ENCODE peak calls at places on chromosomes 4 and X, in nine cellular contexts. One of them, this sample, is unnamed.

GRCh38 chrX:131068945-131069719 is 11.0 kb downstream of the ARHGAP36 start:
- DNase-seq in NCI-H774: peak
- DNase-seq in stimulated activated CD8-positive, alpha-beta memory T cell treated with anti-CD3 and anti-CD28 coated beads, Interleukin-15, amount 100 ng/mL, for 24 hours: no peak
- DNase-seq in AG09309: no peak
- DNase-seq in uterus: no peak
- DNase-seq in HT-29: no peak
- DNase-seq in lower lobe of right lung: no peak
- DNase-seq in HTR-8/SVneo: peak
- DNase-seq in IMR-90: no peak
- DNase-seq in this sample: peak

GRCh38 chr4:3263053-3263958 is 14.3 kb downstream of the MSANTD1 start:
- DNase-seq in uterus: no peak
- DNase-seq in lower lobe of right lung: no peak
- DNase-seq in AG09309: no peak
- DNase-seq in IMR-90: no peak
- DNase-seq in NCI-H774: no peak
- DNase-seq in HT-29: no peak
- DNase-seq in stimulated activated CD8-positive, alpha-beta memory T cell treated with anti-CD3 and anti-CD28 coated beads, Interleukin-15, amount 100 ng/mL, for 24 hours: no peak
- DNase-seq in HTR-8/SVneo: no peak
- DNase-seq in this sample: no peak

GRCh38 chrX:67613366-67613765 is 69.5 kb downstream of the AR start:
- DNase-seq in HT-29: no peak
- DNase-seq in NCI-H774: no peak
- DNase-seq in AG09309: no peak
- DNase-seq in uterus: no peak
- DNase-seq in lower lobe of right lung: no peak
- DNase-seq in IMR-90: peak
- DNase-seq in HTR-8/SVneo: no peak
- DNase-seq in stimulated activated CD8-positive, alpha-beta memory T cell treated with anti-CD3 and anti-CD28 coated beads, Interleukin-15, amount 100 ng/mL, for 24 hours: no peak
- DNase-seq in this sample: no peak

GRCh38 chrX:68938244-68939004 is 109.6 kb downstream of the EFNB1 start:
- DNase-seq in IMR-90: peak
- DNase-seq in uterus: no peak
- DNase-seq in lower lobe of right lung: no peak
- DNase-seq in HTR-8/SVneo: no peak
- DNase-seq in AG09309: no peak
- DNase-seq in HT-29: no peak
- DNase-seq in stimulated activated CD8-positive, alpha-beta memory T cell treated with anti-CD3 and anti-CD28 coated beads, Interleukin-15, amount 100 ng/mL, for 24 hours: no peak
- DNase-seq in NCI-H774: no peak
- DNase-seq in this sample: no peak

GRCh38 chrX:17846045-17846444 is 15.1 kb downstream of the RAI2 start:
- DNase-seq in AG09309: no peak
- DNase-seq in IMR-90: no peak
- DNase-seq in NCI-H774: no peak
- DNase-seq in HTR-8/SVneo: no peak
- DNase-seq in lower lobe of right lung: no peak
- DNase-seq in stimulated activated CD8-positive, alpha-beta memory T cell treated with anti-CD3 and anti-CD28 coated beads, Interleukin-15, amount 100 ng/mL, for 24 hours: no peak
- DNase-seq in uterus: no peak
- DNase-seq in HT-29: no peak
- DNase-seq in this sample: no peak

GRCh38 chrX:39320165-39320564 is 518.9 kb downstream of the MID1IP1 start:
- DNase-seq in stimulated activated CD8-positive, alpha-beta memory T cell treated with anti-CD3 and anti-CD28 coated beads, Interleukin-15, amount 100 ng/mL, for 24 hours: no peak
- DNase-seq in lower lobe of right lung: no peak
- DNase-seq in uterus: no peak
- DNase-seq in IMR-90: no peak
- DNase-seq in HTR-8/SVneo: no peak
- DNase-seq in AG09309: no peak
- DNase-seq in NCI-H774: no peak
- DNase-seq in HT-29: no peak
- DNase-seq in this sample: no peak

GRCh38 chrX:78092296-78092695 is 11.8 kb upstream of the PGK1 start:
- DNase-seq in HTR-8/SVneo: peak
- DNase-seq in lower lobe of right lung: no peak
- DNase-seq in HT-29: peak
- DNase-seq in uterus: no peak
- DNase-seq in IMR-90: peak
- DNase-seq in NCI-H774: no peak
- DNase-seq in AG09309: no peak
- DNase-seq in stimulated activated CD8-positive, alpha-beta memory T cell treated with anti-CD3 and anti-CD28 coated beads, Interleukin-15, amount 100 ng/mL, for 24 hours: no peak
- DNase-seq in this sample: peak

GRCh38 chr4:10715696-10716095 is 31.1 kb upstream of the CLNK start:
- DNase-seq in HTR-8/SVneo: no peak
- DNase-seq in lower lobe of right lung: no peak
- DNase-seq in IMR-90: peak
- DNase-seq in NCI-H774: no peak
- DNase-seq in uterus: no peak
- DNase-seq in stimulated activated CD8-positive, alpha-beta memory T cell treated with anti-CD3 and anti-CD28 coated beads, Interleukin-15, amount 100 ng/mL, for 24 hours: no peak
- DNase-seq in AG09309: no peak
- DNase-seq in HT-29: no peak
- DNase-seq in this sample: peak

GRCh38 chr4:18020145-18020670 is 1.3 kb downstream of the LCORL start:
- DNase-seq in uterus: no peak
- DNase-seq in HTR-8/SVneo: peak
- DNase-seq in AG09309: no peak
- DNase-seq in IMR-90: peak
- DNase-seq in HT-29: peak
- DNase-seq in lower lobe of right lung: no peak
- DNase-seq in NCI-H774: no peak
- DNase-seq in stimulated activated CD8-positive, alpha-beta memory T cell treated with anti-CD3 and anti-CD28 coated beads, Interleukin-15, amount 100 ng/mL, for 24 hours: no peak
- DNase-seq in this sample: peak

GRCh38 chr4:87985097-87985886 is 9.8 kb downstream of the SPP1 start:
- DNase-seq in stimulated activated CD8-positive, alpha-beta memory T cell treated with anti-CD3 and anti-CD28 coated beads, Interleukin-15, amount 100 ng/mL, for 24 hours: no peak
- DNase-seq in HTR-8/SVneo: no peak
- DNase-seq in HT-29: peak
- DNase-seq in lower lobe of right lung: peak
- DNase-seq in AG09309: no peak
- DNase-seq in IMR-90: peak
- DNase-seq in NCI-H774: peak
- DNase-seq in uterus: no peak
- DNase-seq in this sample: peak

GRCh38 chrX:114338870-114339269 is 245.0 kb upstream of the HTR2C start:
- DNase-seq in AG09309: no peak
- DNase-seq in IMR-90: no peak
- DNase-seq in HT-29: no peak
- DNase-seq in lower lobe of right lung: no peak
- DNase-seq in uterus: no peak
- DNase-seq in NCI-H774: no peak
- DNase-seq in stimulated activated CD8-positive, alpha-beta memory T cell treated with anti-CD3 and anti-CD28 coated beads, Interleukin-15, amount 100 ng/mL, for 24 hours: no peak
- DNase-seq in HTR-8/SVneo: no peak
- DNase-seq in this sample: no peak

GRCh38 chr4:52861879-52862604 is at the start of gene RASL11B:
- DNase-seq in NCI-H774: peak
- DNase-seq in IMR-90: peak
- DNase-seq in stimulated activated CD8-positive, alpha-beta memory T cell treated with anti-CD3 and anti-CD28 coated beads, Interleukin-15, amount 100 ng/mL, for 24 hours: peak
- DNase-seq in uterus: peak
- DNase-seq in HTR-8/SVneo: peak
- DNase-seq in HT-29: no peak
- DNase-seq in AG09309: no peak
- DNase-seq in lower lobe of right lung: peak
- DNase-seq in this sample: peak

GRCh38 chr4:5795580-5795979 is 84.6 kb downstream of the EVC start:
- DNase-seq in HTR-8/SVneo: no peak
- DNase-seq in lower lobe of right lung: no peak
- DNase-seq in HT-29: no peak
- DNase-seq in stimulated activated CD8-positive, alpha-beta memory T cell treated with anti-CD3 and anti-CD28 coated beads, Interleukin-15, amount 100 ng/mL, for 24 hours: no peak
- DNase-seq in AG09309: no peak
- DNase-seq in NCI-H774: no peak
- DNase-seq in uterus: no peak
- DNase-seq in IMR-90: no peak
- DNase-seq in this sample: no peak

GRCh38 chr4:44232262-44232661 is 216.3 kb downstream of the KCTD8 start:
- DNase-seq in HTR-8/SVneo: no peak
- DNase-seq in uterus: no peak
- DNase-seq in IMR-90: no peak
- DNase-seq in stimulated activated CD8-positive, alpha-beta memory T cell treated with anti-CD3 and anti-CD28 coated beads, Interleukin-15, amount 100 ng/mL, for 24 hours: no peak
- DNase-seq in lower lobe of right lung: no peak
- DNase-seq in AG09309: no peak
- DNase-seq in NCI-H774: no peak
- DNase-seq in HT-29: no peak
- DNase-seq in this sample: no peak

GRCh38 chr4:128635141-128635911 is 174.2 kb upstream of the JADE1 start:
- DNase-seq in NCI-H774: peak
- DNase-seq in IMR-90: peak
- DNase-seq in AG09309: no peak
- DNase-seq in uterus: no peak
- DNase-seq in lower lobe of right lung: peak
- DNase-seq in stimulated activated CD8-positive, alpha-beta memory T cell treated with anti-CD3 and anti-CD28 coated beads, Interleukin-15, amount 100 ng/mL, for 24 hours: no peak
- DNase-seq in HTR-8/SVneo: no peak
- DNase-seq in HT-29: peak
- DNase-seq in this sample: peak

GRCh38 chr4:154009191-154009590 is 220.3 kb upstream of the SFRP2 start:
- DNase-seq in HTR-8/SVneo: no peak
- DNase-seq in IMR-90: no peak
- DNase-seq in lower lobe of right lung: no peak
- DNase-seq in AG09309: no peak
- DNase-seq in uterus: no peak
- DNase-seq in HT-29: no peak
- DNase-seq in stimulated activated CD8-positive, alpha-beta memory T cell treated with anti-CD3 and anti-CD28 coated beads, Interleukin-15, amount 100 ng/mL, for 24 hours: no peak
- DNase-seq in NCI-H774: no peak
- DNase-seq in this sample: no peak

GRCh38 chr4:169201144-169202124 is 69.3 kb downstream of the SH3RF1 start:
- DNase-seq in HT-29: no peak
- DNase-seq in uterus: no peak
- DNase-seq in AG09309: no peak
- DNase-seq in HTR-8/SVneo: no peak
- DNase-seq in stimulated activated CD8-positive, alpha-beta memory T cell treated with anti-CD3 and anti-CD28 coated beads, Interleukin-15, amount 100 ng/mL, for 24 hours: no peak
- DNase-seq in IMR-90: no peak
- DNase-seq in lower lobe of right lung: no peak
- DNase-seq in NCI-H774: no peak
- DNase-seq in this sample: no peak

GRCh38 chrX:38806054-38806389 is 4.8 kb downstream of the MID1IP1 start:
- DNase-seq in NCI-H774: no peak
- DNase-seq in AG09309: no peak
- DNase-seq in HT-29: no peak
- DNase-seq in HTR-8/SVneo: no peak
- DNase-seq in stimulated activated CD8-positive, alpha-beta memory T cell treated with anti-CD3 and anti-CD28 coated beads, Interleukin-15, amount 100 ng/mL, for 24 hours: no peak
- DNase-seq in uterus: no peak
- DNase-seq in lower lobe of right lung: no peak
- DNase-seq in IMR-90: no peak
- DNase-seq in this sample: no peak

GRCh38 chrX:40521868-40522450 is 58.8 kb upstream of the ATP6AP2 start:
- DNase-seq in AG09309: no peak
- DNase-seq in uterus: no peak
- DNase-seq in stimulated activated CD8-positive, alpha-beta memory T cell treated with anti-CD3 and anti-CD28 coated beads, Interleukin-15, amount 100 ng/mL, for 24 hours: no peak
- DNase-seq in IMR-90: no peak
- DNase-seq in NCI-H774: no peak
- DNase-seq in HT-29: no peak
- DNase-seq in lower lobe of right lung: no peak
- DNase-seq in HTR-8/SVneo: no peak
- DNase-seq in this sample: no peak

GRCh38 chrX:17706676-17707075 is 30.6 kb upstream of the SCML1 start:
- DNase-seq in HT-29: no peak
- DNase-seq in NCI-H774: no peak
- DNase-seq in AG09309: peak
- DNase-seq in stimulated activated CD8-positive, alpha-beta memory T cell treated with anti-CD3 and anti-CD28 coated beads, Interleukin-15, amount 100 ng/mL, for 24 hours: no peak
- DNase-seq in HTR-8/SVneo: peak
- DNase-seq in uterus: no peak
- DNase-seq in IMR-90: peak
- DNase-seq in lower lobe of right lung: no peak
- DNase-seq in this sample: peak

GRCh38 chr4:100060765-100061416 is 110.8 kb upstream of the H2AZ1 start:
- DNase-seq in stimulated activated CD8-positive, alpha-beta memory T cell treated with anti-CD3 and anti-CD28 coated beads, Interleukin-15, amount 100 ng/mL, for 24 hours: no peak
- DNase-seq in HTR-8/SVneo: no peak
- DNase-seq in HT-29: no peak
- DNase-seq in lower lobe of right lung: no peak
- DNase-seq in IMR-90: no peak
- DNase-seq in AG09309: no peak
- DNase-seq in uterus: no peak
- DNase-seq in NCI-H774: no peak
- DNase-seq in this sample: no peak

GRCh38 chr4:85147481-85148076 is 181.1 kb upstream of the WDFY3 start:
- DNase-seq in HTR-8/SVneo: peak
- DNase-seq in lower lobe of right lung: peak
- DNase-seq in AG09309: peak
- DNase-seq in stimulated activated CD8-positive, alpha-beta memory T cell treated with anti-CD3 and anti-CD28 coated beads, Interleukin-15, amount 100 ng/mL, for 24 hours: no peak
- DNase-seq in HT-29: peak
- DNase-seq in uterus: no peak
- DNase-seq in IMR-90: peak
- DNase-seq in NCI-H774: peak
- DNase-seq in this sample: peak

GRCh38 chr4:175412161-175412560 is 399.9 kb downstream of the GPM6A start:
- DNase-seq in stimulated activated CD8-positive, alpha-beta memory T cell treated with anti-CD3 and anti-CD28 coated beads, Interleukin-15, amount 100 ng/mL, for 24 hours: no peak
- DNase-seq in uterus: peak
- DNase-seq in AG09309: peak
- DNase-seq in HTR-8/SVneo: no peak
- DNase-seq in NCI-H774: no peak
- DNase-seq in HT-29: no peak
- DNase-seq in IMR-90: peak
- DNase-seq in lower lobe of right lung: no peak
- DNase-seq in this sample: no peak

GRCh38 chrX:148865237-148865636 is 364.8 kb downstream of the AFF2 start:
- DNase-seq in IMR-90: no peak
- DNase-seq in NCI-H774: no peak
- DNase-seq in AG09309: no peak
- DNase-seq in lower lobe of right lung: no peak
- DNase-seq in HTR-8/SVneo: no peak
- DNase-seq in stimulated activated CD8-positive, alpha-beta memory T cell treated with anti-CD3 and anti-CD28 coated beads, Interleukin-15, amount 100 ng/mL, for 24 hours: no peak
- DNase-seq in uterus: no peak
- DNase-seq in HT-29: peak
- DNase-seq in this sample: no peak

GRCh38 chrX:140918398-140919043 is 83.9 kb upstream of the SPANXB1 start:
- DNase-seq in uterus: no peak
- DNase-seq in HTR-8/SVneo: no peak
- DNase-seq in IMR-90: peak
- DNase-seq in lower lobe of right lung: no peak
- DNase-seq in AG09309: peak
- DNase-seq in HT-29: peak
- DNase-seq in stimulated activated CD8-positive, alpha-beta memory T cell treated with anti-CD3 and anti-CD28 coated beads, Interleukin-15, amount 100 ng/mL, for 24 hours: no peak
- DNase-seq in NCI-H774: no peak
- DNase-seq in this sample: peak

GRCh38 chr4:69781458-69782418 is 21.3 kb upstream of the SULT1B1 start:
- DNase-seq in lower lobe of right lung: no peak
- DNase-seq in uterus: no peak
- DNase-seq in IMR-90: no peak
- DNase-seq in HTR-8/SVneo: no peak
- DNase-seq in AG09309: no peak
- DNase-seq in NCI-H774: peak
- DNase-seq in HT-29: no peak
- DNase-seq in stimulated activated CD8-positive, alpha-beta memory T cell treated with anti-CD3 and anti-CD28 coated beads, Interleukin-15, amount 100 ng/mL, for 24 hours: no peak
- DNase-seq in this sample: no peak

GRCh38 chr4:183140911-183141320 is 41.9 kb downstream of the WWC2 start:
- DNase-seq in stimulated activated CD8-positive, alpha-beta memory T cell treated with anti-CD3 and anti-CD28 coated beads, Interleukin-15, amount 100 ng/mL, for 24 hours: no peak
- DNase-seq in HT-29: no peak
- DNase-seq in AG09309: peak
- DNase-seq in HTR-8/SVneo: no peak
- DNase-seq in IMR-90: peak
- DNase-seq in NCI-H774: no peak
- DNase-seq in uterus: no peak
- DNase-seq in lower lobe of right lung: no peak
- DNase-seq in this sample: no peak

GRCh38 chrX:139596068-139596467 is 65.5 kb downstream of the F9 start:
- DNase-seq in stimulated activated CD8-positive, alpha-beta memory T cell treated with anti-CD3 and anti-CD28 coated beads, Interleukin-15, amount 100 ng/mL, for 24 hours: no peak
- DNase-seq in NCI-H774: no peak
- DNase-seq in HTR-8/SVneo: no peak
- DNase-seq in uterus: no peak
- DNase-seq in IMR-90: no peak
- DNase-seq in HT-29: no peak
- DNase-seq in lower lobe of right lung: no peak
- DNase-seq in AG09309: no peak
- DNase-seq in this sample: no peak

GRCh38 chrX:2383735-2384134 is 117.0 kb downstream of the DHRSX start:
- DNase-seq in uterus: no peak
- DNase-seq in stimulated activated CD8-positive, alpha-beta memory T cell treated with anti-CD3 and anti-CD28 coated beads, Interleukin-15, amount 100 ng/mL, for 24 hours: no peak
- DNase-seq in HT-29: peak
- DNase-seq in AG09309: no peak
- DNase-seq in IMR-90: no peak
- DNase-seq in lower lobe of right lung: no peak
- DNase-seq in HTR-8/SVneo: no peak
- DNase-seq in NCI-H774: no peak
- DNase-seq in this sample: no peak

GRCh38 chr4:25101836-25102235 is 58.4 kb downstream of the SEPSECS start:
- DNase-seq in NCI-H774: no peak
- DNase-seq in HT-29: no peak
- DNase-seq in uterus: no peak
- DNase-seq in lower lobe of right lung: no peak
- DNase-seq in AG09309: no peak
- DNase-seq in HTR-8/SVneo: no peak
- DNase-seq in IMR-90: no peak
- DNase-seq in stimulated activated CD8-positive, alpha-beta memory T cell treated with anti-CD3 and anti-CD28 coated beads, Interleukin-15, amount 100 ng/mL, for 24 hours: no peak
- DNase-seq in this sample: no peak

GRCh38 chr4:116515959-116516358 is 569.4 kb downstream of the TRAM1L1 start:
- DNase-seq in uterus: no peak
- DNase-seq in stimulated activated CD8-positive, alpha-beta memory T cell treated with anti-CD3 and anti-CD28 coated beads, Interleukin-15, amount 100 ng/mL, for 24 hours: no peak
- DNase-seq in lower lobe of right lung: peak
- DNase-seq in IMR-90: no peak
- DNase-seq in HT-29: peak
- DNase-seq in HTR-8/SVneo: no peak
- DNase-seq in NCI-H774: no peak
- DNase-seq in AG09309: no peak
- DNase-seq in this sample: no peak

This sample was measured in AG08396.